ENCODE peak calls at places on chromosomes 1 and 21, in nine cellular contexts. One of them, this sample, is unnamed.

GRCh38 chr1:186722711-186723309 is 42.6 kb upstream of the PTGS2 start:
- DNase-seq in PC-3: peak; percentile 57
- DNase-seq in neural progenitor cell: peak; percentile 65
- DNase-seq in H1: no peak
- DNase-seq in SK-N-SH: peak; percentile 23
- DNase-seq in K562: peak; percentile 61
- DNase-seq in OCI-LY7: peak; percentile 57
- DNase-seq in IMR-90: peak; percentile 52
- DNase-seq in osteoblast: no peak
- DNase-seq in this sample: peak; percentile 58

GRCh38 chr1:22229374-22229773 is 86.5 kb upstream of the WNT4 start:
- DNase-seq in IMR-90: peak; percentile 51
- DNase-seq in H1: no peak
- DNase-seq in K562: no peak
- DNase-seq in PC-3: peak; percentile 87
- DNase-seq in OCI-LY7: no peak
- DNase-seq in neural progenitor cell: no peak
- DNase-seq in SK-N-SH: no peak
- DNase-seq in osteoblast: peak; percentile 79
- DNase-seq in this sample: no peak

GRCh38 chr1:55534565-55535091 is 319.5 kb upstream of the USP24 start:
- DNase-seq in PC-3: peak; percentile 49
- DNase-seq in osteoblast: no peak
- DNase-seq in IMR-90: no peak
- DNase-seq in H1: no peak
- DNase-seq in OCI-LY7: no peak
- DNase-seq in neural progenitor cell: no peak
- DNase-seq in SK-N-SH: no peak
- DNase-seq in K562: no peak
- DNase-seq in this sample: no peak

GRCh38 chr1:23562138-23562819 is 3.0 kb upstream of the ID3 start:
- DNase-seq in OCI-LY7: peak; percentile 88
- DNase-seq in SK-N-SH: peak; percentile 92
- DNase-seq in H1: no peak
- DNase-seq in IMR-90: peak; percentile 99
- DNase-seq in K562: peak; percentile 95
- DNase-seq in PC-3: peak; percentile 94
- DNase-seq in osteoblast: peak; percentile 98
- DNase-seq in neural progenitor cell: peak; percentile 98
- DNase-seq in this sample: peak; percentile 98

GRCh38 chr1:117555806-117556205 is 50.0 kb upstream of the TENT5C start:
- DNase-seq in IMR-90: no peak
- DNase-seq in H1: no peak
- DNase-seq in SK-N-SH: no peak
- DNase-seq in osteoblast: no peak
- DNase-seq in K562: no peak
- DNase-seq in OCI-LY7: no peak
- DNase-seq in neural progenitor cell: no peak
- DNase-seq in PC-3: no peak
- DNase-seq in this sample: no peak

GRCh38 chr1:71135571-71135970 is 54.7 kb upstream of the ZRANB2 start:
- DNase-seq in osteoblast: no peak
- DNase-seq in OCI-LY7: no peak
- DNase-seq in H1: no peak
- DNase-seq in SK-N-SH: no peak
- DNase-seq in IMR-90: no peak
- DNase-seq in K562: no peak
- DNase-seq in PC-3: no peak
- DNase-seq in neural progenitor cell: no peak
- DNase-seq in this sample: peak; percentile 44

GRCh38 chr1:187236676-187237075 is 407.9 kb downstream of the PLA2G4A start:
- DNase-seq in H1: no peak
- DNase-seq in PC-3: no peak
- DNase-seq in SK-N-SH: no peak
- DNase-seq in K562: no peak
- DNase-seq in neural progenitor cell: no peak
- DNase-seq in OCI-LY7: no peak
- DNase-seq in IMR-90: no peak
- DNase-seq in osteoblast: no peak
- DNase-seq in this sample: no peak

GRCh38 chr1:5125208-5125607 is 470.8 kb downstream of the AJAP1 start:
- DNase-seq in SK-N-SH: no peak
- DNase-seq in osteoblast: no peak
- DNase-seq in neural progenitor cell: no peak
- DNase-seq in OCI-LY7: no peak
- DNase-seq in K562: no peak
- DNase-seq in PC-3: no peak
- DNase-seq in H1: no peak
- DNase-seq in IMR-90: no peak
- DNase-seq in this sample: no peak

GRCh38 chr21:25323356-25323949 is 283.8 kb downstream of the MRPL39 start:
- DNase-seq in K562: no peak
- DNase-seq in OCI-LY7: no peak
- DNase-seq in IMR-90: no peak
- DNase-seq in PC-3: no peak
- DNase-seq in neural progenitor cell: no peak
- DNase-seq in SK-N-SH: no peak
- DNase-seq in H1: no peak
- DNase-seq in osteoblast: no peak
- DNase-seq in this sample: no peak

GRCh38 chr1:63915121-63915520 is 141.3 kb downstream of the ROR1 start:
- DNase-seq in H1: no peak
- DNase-seq in osteoblast: no peak
- DNase-seq in neural progenitor cell: peak; percentile 51
- DNase-seq in IMR-90: peak; percentile 54
- DNase-seq in K562: no peak
- DNase-seq in OCI-LY7: peak; percentile 49
- DNase-seq in SK-N-SH: peak; percentile 32
- DNase-seq in PC-3: peak; percentile 35
- DNase-seq in this sample: peak; percentile 47

GRCh38 chr1:204146965-204147364 is 4.9 kb downstream of the ETNK2 start:
- DNase-seq in H1: no peak
- DNase-seq in OCI-LY7: no peak
- DNase-seq in SK-N-SH: no peak
- DNase-seq in PC-3: no peak
- DNase-seq in K562: no peak
- DNase-seq in osteoblast: peak; percentile 37
- DNase-seq in IMR-90: no peak
- DNase-seq in neural progenitor cell: no peak
- DNase-seq in this sample: no peak

GRCh38 chr1:201603613-201604232 is 64.8 kb downstream of the NAV1 start:
- DNase-seq in neural progenitor cell: no peak
- DNase-seq in PC-3: no peak
- DNase-seq in OCI-LY7: no peak
- DNase-seq in H1: no peak
- DNase-seq in SK-N-SH: no peak
- DNase-seq in IMR-90: peak; percentile 82
- DNase-seq in K562: no peak
- DNase-seq in osteoblast: no peak
- DNase-seq in this sample: no peak

GRCh38 chr1:19294638-19295037 is 6.1 kb upstream of the AKR7A3 start:
- DNase-seq in H1: no peak
- DNase-seq in IMR-90: no peak
- DNase-seq in SK-N-SH: no peak
- DNase-seq in OCI-LY7: no peak
- DNase-seq in osteoblast: no peak
- DNase-seq in neural progenitor cell: no peak
- DNase-seq in PC-3: no peak
- DNase-seq in K562: no peak
- DNase-seq in this sample: no peak

GRCh38 chr1:217542136-217542777 is 88.6 kb downstream of the GPATCH2 start:
- DNase-seq in SK-N-SH: no peak
- DNase-seq in IMR-90: no peak
- DNase-seq in K562: no peak
- DNase-seq in neural progenitor cell: no peak
- DNase-seq in PC-3: no peak
- DNase-seq in osteoblast: no peak
- DNase-seq in OCI-LY7: no peak
- DNase-seq in H1: no peak
- DNase-seq in this sample: peak; percentile 21

GRCh38 chr1:217535601-217536377 is 95.1 kb downstream of the GPATCH2 start:
- DNase-seq in osteoblast: no peak
- DNase-seq in neural progenitor cell: no peak
- DNase-seq in K562: no peak
- DNase-seq in PC-3: peak; percentile 69
- DNase-seq in H1: no peak
- DNase-seq in IMR-90: no peak
- DNase-seq in OCI-LY7: no peak
- DNase-seq in SK-N-SH: no peak
- DNase-seq in this sample: no peak

GRCh38 chr1:217539510-217539909 is 91.4 kb downstream of the GPATCH2 start:
- DNase-seq in PC-3: peak; percentile 31
- DNase-seq in SK-N-SH: no peak
- DNase-seq in IMR-90: no peak
- DNase-seq in K562: no peak
- DNase-seq in H1: no peak
- DNase-seq in osteoblast: no peak
- DNase-seq in neural progenitor cell: no peak
- DNase-seq in OCI-LY7: no peak
- DNase-seq in this sample: no peak

GRCh38 chr1:217542837-217543236 is 88.1 kb downstream of the GPATCH2 start:
- DNase-seq in SK-N-SH: no peak
- DNase-seq in OCI-LY7: peak; percentile 92
- DNase-seq in osteoblast: no peak
- DNase-seq in K562: no peak
- DNase-seq in IMR-90: no peak
- DNase-seq in neural progenitor cell: no peak
- DNase-seq in H1: no peak
- DNase-seq in PC-3: no peak
- DNase-seq in this sample: no peak

DNA sequence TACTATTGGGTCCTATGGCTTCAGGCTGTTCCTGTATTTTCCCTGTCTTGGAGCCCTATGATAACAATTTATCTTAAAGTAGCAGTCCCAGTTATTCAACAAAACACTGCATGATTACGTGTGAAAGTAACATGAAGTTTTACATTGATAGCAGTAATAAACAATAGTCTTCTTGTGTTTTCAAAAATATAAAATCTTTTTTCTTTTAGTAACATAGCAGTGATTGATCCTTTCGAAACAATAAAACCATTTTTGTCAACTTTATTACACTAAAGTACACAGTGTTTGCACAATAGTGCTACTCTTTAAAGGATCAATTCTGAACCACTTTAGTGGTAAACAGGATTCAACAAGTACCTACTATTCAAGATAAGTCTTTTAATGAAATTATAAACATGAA is 90.6 kb downstream of the GPATCH2 start:
- DNase-seq in neural progenitor cell: no peak
- DNase-seq in OCI-LY7: no peak
- DNase-seq in H1: no peak
- DNase-seq in K562: no peak
- DNase-seq in osteoblast: no peak
- DNase-seq in IMR-90: no peak
- DNase-seq in PC-3: no peak
- DNase-seq in SK-N-SH: no peak
- DNase-seq in this sample: no peak
- H3K4me2 ChIP-seq in neural progenitor cell: no peak overlapping the region
- H3K4me2 ChIP-seq in OCI-LY7: peak overlapping the region; percentile 48
- H3K4me2 ChIP-seq in H1: no peak overlapping the region
- H3K4me2 ChIP-seq in K562: no peak overlapping the region
- H3K4me2 ChIP-seq in osteoblast: no peak overlapping the region
- H3K4me2 ChIP-seq in IMR-90: no peak overlapping the region
- H3K4me2 ChIP-seq in PC-3: no peak overlapping the region
- H3K4me2 ChIP-seq in SK-N-SH: no peak overlapping the region
- H3K4me2 ChIP-seq in this sample: no peak overlapping the region

DNA sequence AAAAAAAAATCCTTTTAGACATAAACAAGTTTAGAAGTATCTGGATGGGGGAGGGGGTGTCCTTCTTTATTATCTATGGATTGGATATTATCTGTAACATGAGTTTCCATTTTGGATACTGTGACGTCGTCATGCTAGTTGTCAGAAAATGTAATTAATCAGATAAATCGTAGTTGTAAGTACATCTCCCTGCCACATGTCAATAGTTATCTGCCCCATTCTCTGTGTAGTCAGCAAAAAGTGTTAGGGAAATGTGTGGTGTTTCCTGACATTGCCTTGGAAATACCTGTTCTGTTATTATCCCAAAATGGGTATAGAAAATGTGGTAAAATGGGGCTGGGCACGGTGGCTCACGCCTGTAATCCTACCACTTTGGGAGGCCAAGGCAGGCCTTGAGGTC is 24.6 kb upstream of the SDE2 start:
- DNase-seq in OCI-LY7: no peak
- DNase-seq in IMR-90: no peak
- DNase-seq in neural progenitor cell: no peak
- DNase-seq in PC-3: no peak
- DNase-seq in K562: no peak
- DNase-seq in H1: no peak
- DNase-seq in SK-N-SH: peak; percentile 25
- DNase-seq in osteoblast: no peak
- DNase-seq in this sample: no peak
- H3K36me3 ChIP-seq in OCI-LY7: no peaks in the 10 kb centered on the region
- H3K36me3 ChIP-seq in IMR-90: no peaks in the 10 kb centered on the region
- H3K36me3 ChIP-seq in neural progenitor cell: no peaks in the 10 kb centered on the region
- H3K36me3 ChIP-seq in PC-3: no peaks in the 10 kb centered on the region
- H3K36me3 ChIP-seq in K562: no peaks in the 10 kb centered on the region
- H3K36me3 ChIP-seq in H1: no peaks in the 10 kb centered on the region
- H3K36me3 ChIP-seq in SK-N-SH: no peaks in the 10 kb centered on the region
- H3K36me3 ChIP-seq in osteoblast: no peaks in the 10 kb centered on the region
- H3K36me3 ChIP-seq in this sample: no peaks in the 10 kb centered on the region

DNA sequence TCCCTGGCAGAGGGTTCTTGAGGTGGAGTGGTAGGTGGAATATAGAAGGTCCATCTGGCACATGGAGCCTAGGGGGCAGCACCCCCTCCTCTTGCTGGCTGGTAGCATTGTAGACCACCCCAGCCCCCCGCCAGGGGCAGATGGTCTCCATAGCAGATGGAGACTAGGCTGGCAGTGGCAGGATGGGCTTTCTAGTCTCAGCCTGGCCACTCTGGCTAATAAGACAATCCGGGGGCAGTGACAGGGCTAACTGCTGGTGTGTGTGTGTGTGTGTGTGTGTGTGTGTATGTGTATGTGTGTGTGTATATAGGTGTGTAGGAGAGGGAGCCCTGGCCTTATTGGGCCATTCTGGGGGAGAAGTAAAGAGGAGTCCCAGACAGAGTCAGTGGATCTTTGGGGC is 16.1 kb downstream of the UTP11 start:
- DNase-seq in K562: no peak
- DNase-seq in neural progenitor cell: no peak
- DNase-seq in H1: no peak
- DNase-seq in SK-N-SH: peak; percentile 61
- DNase-seq in PC-3: no peak
- DNase-seq in OCI-LY7: no peak
- DNase-seq in osteoblast: peak; percentile 71
- DNase-seq in IMR-90: no peak
- DNase-seq in this sample: no peak
- TF ChIP-seq CTCF in K562: no peak
- TF ChIP-seq CTCF in neural progenitor cell: no peak
- TF ChIP-seq CTCF in H1: peak; percentile 25
- TF ChIP-seq CTCF in SK-N-SH: peak; percentile 22
- TF ChIP-seq CTCF in PC-3: peak; percentile 29
- TF ChIP-seq CTCF in OCI-LY7: peak; percentile 43
- TF ChIP-seq CTCF in osteoblast: no peak
- TF ChIP-seq CTCF in IMR-90: no peak
- TF ChIP-seq CTCF in this sample: peak; percentile 3

DNA sequence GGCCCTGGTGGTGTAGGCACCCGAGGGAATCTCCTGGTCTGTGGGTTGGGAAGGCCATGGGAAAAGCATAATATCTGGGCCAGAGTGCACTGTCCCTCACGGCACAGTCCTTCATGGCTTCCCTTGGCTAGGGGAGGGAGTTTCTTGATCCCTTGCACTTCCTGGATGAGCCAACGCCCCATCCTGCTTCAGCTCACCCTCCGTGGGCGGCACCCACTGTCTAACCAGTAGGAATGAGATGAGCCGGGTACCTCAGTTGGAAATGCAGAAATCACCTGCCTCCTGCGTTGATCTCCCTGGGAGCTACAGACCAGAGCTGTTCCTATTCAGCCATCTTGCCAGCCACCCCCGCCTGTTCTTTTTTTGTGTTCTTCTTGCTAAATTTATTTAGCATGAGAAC is 134.4 kb downstream of the LEPR start:
- DNase-seq in OCI-LY7: no peak
- DNase-seq in IMR-90: no peak
- DNase-seq in PC-3: no peak
- DNase-seq in neural progenitor cell: no peak
- DNase-seq in H1: no peak
- DNase-seq in K562: no peak
- DNase-seq in osteoblast: no peak
- DNase-seq in SK-N-SH: no peak
- DNase-seq in this sample: no peak
- H3K4me2 ChIP-seq in OCI-LY7: no peak overlapping the region
- H3K4me2 ChIP-seq in IMR-90: no peak overlapping the region
- H3K4me2 ChIP-seq in PC-3: no peak overlapping the region
- H3K4me2 ChIP-seq in neural progenitor cell: peak overlapping the region; percentile 52
- H3K4me2 ChIP-seq in H1: no peak overlapping the region
- H3K4me2 ChIP-seq in K562: peak overlapping the region; percentile 78
- H3K4me2 ChIP-seq in osteoblast: no peak overlapping the region
- H3K4me2 ChIP-seq in SK-N-SH: no peak overlapping the region
- H3K4me2 ChIP-seq in this sample: no peak overlapping the region

This sample was measured in fibroblast of lung.